ENCODE peak calls at places on chromosomes 7 and 10, in four cellular contexts. X, B, D and M are unnamed samples.
A peak's percentile ranks its signal among the peaks of the same experiment; 100 is the strongest.

GRCh38 chr7:157016352-157017041 is 6.0 kb upstream of the MNX1 start:
- DNase-seq in X (no peak), B (peak; percentile 70), D (no peak), M (no peak)

GRCh38 chr10:22598488-22598887 is 115.9 kb downstream of the PIP4K2A start:
- DNase-seq in D (no peak), B (no peak), X (no peak), M (no peak)

GRCh38 chr10:63456437-63457210 is 9.2 kb downstream of the JMJD1C start:
- DNase-seq in X (peak; percentile 70), D (no peak), B (no peak), M (no peak)

GRCh38 chr10:116886772-116887171 is 37.5 kb downstream of the ENO4 start:
- DNase-seq in B (no peak), D (no peak), X (no peak), M (no peak)

GRCh38 chr7:143374556-143374955 is 6.6 kb upstream of the ZYX start:
- DNase-seq in B (no peak), D (no peak), X (no peak), M (no peak)

GRCh38 chr7:139105037-139105382 is 4.5 kb downstream of the ZC3HAV1 start:
- DNase-seq in B (no peak), D (no peak), X (no peak), M (no peak)

GRCh38 chr7:146635200-146636032 is 518.8 kb downstream of the CNTNAP2 start:
- DNase-seq in B (peak; percentile 92), X (no peak), D (no peak), M (no peak)

GRCh38 chr10:676178-676577 is 13.3 kb downstream of the DIP2C start:
- DNase-seq in B (no peak), D (no peak), X (no peak), M (no peak)

GRCh38 chr10:111078505-111079185 is 1.8 kb downstream of the ADRA2A start:
- DNase-seq in X (no peak), B (no peak), D (no peak), M (no peak)

GRCh38 chr7:21844742-21845141 is 101.0 kb downstream of the CDCA7L start:
- DNase-seq in X (no peak), B (peak; percentile 18), D (no peak), M (peak; percentile 12)

GRCh38 chr7:102061981-102062390 is 224.7 kb upstream of the SH2B2 start:
- DNase-seq in B (no peak), D (no peak), X (no peak), M (no peak)